ENCODE peak calls at places on chromosomes 11 and 22, in six cellular contexts. One of them, this sample, is unnamed.

GRCh38 chr22:22884010-22884887 is 3.4 kb upstream of the IGLL5 start:
- DNase-seq in GM19239: peak
- DNase-seq in putamen: peak
- DNase-seq in fibroblast of lung: peak
- DNase-seq in activated gamma-delta T cell: no peak
- DNase-seq in suprapubic skin: peak
- DNase-seq in this sample: peak

GRCh38 chr22:27100789-27101188 is 443.4 kb downstream of the MIAT start:
- DNase-seq in putamen: no peak
- DNase-seq in suprapubic skin: no peak
- DNase-seq in activated gamma-delta T cell: no peak
- DNase-seq in fibroblast of lung: peak
- DNase-seq in GM19239: no peak
- DNase-seq in this sample: peak

GRCh38 chr11:27388869-27389268 is 25.9 kb upstream of the CCDC34 start:
- DNase-seq in suprapubic skin: no peak
- DNase-seq in GM19239: no peak
- DNase-seq in fibroblast of lung: peak
- DNase-seq in putamen: no peak
- DNase-seq in activated gamma-delta T cell: no peak
- DNase-seq in this sample: peak

GRCh38 chr22:41910599-41911291 is 4.1 kb downstream of the SHISA8 start:
- DNase-seq in GM19239: no peak
- DNase-seq in fibroblast of lung: peak
- DNase-seq in putamen: peak
- DNase-seq in activated gamma-delta T cell: no peak
- DNase-seq in suprapubic skin: no peak
- DNase-seq in this sample: peak

GRCh38 chr11:3021125-3021524 is 29.0 kb upstream of the NAP1L4 start:
- DNase-seq in fibroblast of lung: peak
- DNase-seq in suprapubic skin: no peak
- DNase-seq in GM19239: no peak
- DNase-seq in putamen: no peak
- DNase-seq in activated gamma-delta T cell: no peak
- DNase-seq in this sample: no peak

GRCh38 chr11:17394743-17395390 is 6.4 kb upstream of the KCNJ11 start:
- DNase-seq in GM19239: no peak
- DNase-seq in putamen: no peak
- DNase-seq in fibroblast of lung: no peak
- DNase-seq in activated gamma-delta T cell: no peak
- DNase-seq in suprapubic skin: no peak
- DNase-seq in this sample: no peak

GRCh38 chr11:86068138-86068861 is 584 bp downstream of the PICALM start:
- DNase-seq in suprapubic skin: peak
- DNase-seq in putamen: peak
- DNase-seq in activated gamma-delta T cell: peak
- DNase-seq in fibroblast of lung: no peak
- DNase-seq in GM19239: no peak
- DNase-seq in this sample: peak

GRCh38 chr22:20316217-20316843 is 3.5 kb downstream of the DGCR6L start:
- DNase-seq in suprapubic skin: peak
- DNase-seq in putamen: no peak
- DNase-seq in fibroblast of lung: no peak
- DNase-seq in GM19239: no peak
- DNase-seq in activated gamma-delta T cell: no peak
- DNase-seq in this sample: no peak

GRCh38 chr11:14449302-14449714 is 50.3 kb downstream of the COPB1 start:
- DNase-seq in GM19239: no peak
- DNase-seq in fibroblast of lung: no peak
- DNase-seq in activated gamma-delta T cell: no peak
- DNase-seq in putamen: no peak
- DNase-seq in suprapubic skin: no peak
- DNase-seq in this sample: peak

GRCh38 chr11:128359515-128359914 is 227.8 kb downstream of the ETS1 start:
- DNase-seq in putamen: no peak
- DNase-seq in activated gamma-delta T cell: no peak
- DNase-seq in GM19239: no peak
- DNase-seq in fibroblast of lung: peak
- DNase-seq in suprapubic skin: no peak
- DNase-seq in this sample: peak

GRCh38 chr22:29306830-29307657 is 594 bp downstream of the GAS2L1 start:
- DNase-seq in GM19239: no peak
- DNase-seq in fibroblast of lung: peak
- DNase-seq in suprapubic skin: no peak
- DNase-seq in putamen: peak
- DNase-seq in activated gamma-delta T cell: no peak
- DNase-seq in this sample: peak

GRCh38 chr11:121881806-121882205 is 234.2 kb downstream of the BLID start:
- DNase-seq in fibroblast of lung: peak
- DNase-seq in GM19239: no peak
- DNase-seq in activated gamma-delta T cell: no peak
- DNase-seq in putamen: no peak
- DNase-seq in suprapubic skin: no peak
- DNase-seq in this sample: peak

This sample was measured in fibroblast of villous mesenchyme.